ENCODE peak calls at places on chromosomes 5 and 9, in four cellular contexts. L is SK-N-SH, O is K562, W is WTC11. N is an unnamed sample.

GRCh38 chr5:172765766-172766286 is 5.2 kb downstream of the DUSP1 start:
- DNase-seq in O (no peak), L (no peak), W (no peak), N (no peak)

GRCh38 chr5:2393556-2393955 is 357.9 kb downstream of the IRX2 start:
- DNase-seq in W (no peak), L (no peak), O (no peak), N (no peak)

GRCh38 chr9:111952559-111952958 is 55.9 kb downstream of the UGCG start:
- DNase-seq in L (no peak), W (no peak), O (no peak), N (no peak)

GRCh38 chr5:140253985-140254384 is 48.9 kb downstream of the PFDN1 start:
- DNase-seq in L (no peak), W (no peak), O (no peak), N (no peak)

GRCh38 chr5:106113922-106114321 is 1556.8 kb downstream of the EFNA5 start:
- DNase-seq in O (no peak), W (no peak), L (no peak), N (no peak)

GRCh38 chr5:85841653-85842052 is 776.1 kb upstream of the COX7C start:
- DNase-seq in O (peak; percentile 4), W (no peak), L (no peak), N (no peak)

GRCh38 chr5:151067632-151068031 is 13.2 kb downstream of the TNIP1 start:
- DNase-seq in L (no peak), O (no peak), W (no peak), N (no peak)

GRCh38 chr9:117138257-117138656 is 276.6 kb downstream of the ASTN2 start:
- DNase-seq in L (no peak), W (no peak), O (no peak), N (no peak)

GRCh38 chr9:7777776-7778175 is 21.8 kb downstream of the DMAC1 start:
- DNase-seq in W (no peak), L (no peak), O (no peak), N (no peak)
- TF ChIP-seq TEAD4 in W (no peak), L (no peak), O (no peak), N (no peak)

DNA sequence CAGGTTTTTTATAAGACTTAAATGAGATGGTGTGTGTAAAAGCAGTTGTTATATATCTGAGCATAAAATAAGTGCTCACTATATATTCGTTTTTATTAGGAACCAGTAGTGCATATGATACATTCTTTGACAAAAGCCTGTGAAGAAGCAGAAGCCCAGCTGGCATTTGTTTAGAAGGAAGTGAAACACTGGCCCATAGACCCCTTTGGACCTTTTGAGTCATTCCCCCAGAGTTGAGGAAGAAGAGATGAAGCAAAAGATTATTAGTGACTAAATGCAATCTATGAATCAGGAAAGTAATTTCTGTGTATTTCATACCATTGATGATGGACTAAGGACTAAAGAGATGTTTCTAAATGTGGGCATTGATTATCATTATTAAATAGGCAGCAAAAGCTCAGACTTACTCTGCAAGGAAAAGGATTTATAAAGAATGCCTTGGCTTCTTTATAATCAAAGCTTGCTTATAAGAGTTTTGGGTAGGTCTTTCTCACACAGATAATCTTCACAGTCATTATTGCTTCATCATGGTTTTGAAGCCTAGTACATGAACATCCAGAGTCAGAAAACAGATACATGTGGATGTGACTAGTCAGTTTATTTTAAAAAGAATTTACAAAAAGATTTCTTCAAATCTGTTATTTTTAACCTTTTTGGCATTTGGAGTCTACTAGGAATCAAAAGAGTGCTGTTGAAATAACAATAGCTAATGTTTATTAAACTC is 16.9 kb upstream of the FER start:
- DNase-seq in L (no peak), W (no peak), O (no peak), N (no peak)
- TF ChIP-seq TEAD4 in L (no peak), W (no peak), O (no peak), N (no peak)

GRCh38 chr5:72294473-72294872 is 25.6 kb downstream of the MRPS27 start:
- DNase-seq in W (no peak), O (no peak), L (no peak), N (no peak)

GRCh38 chr5:72291601-72292000 is 28.4 kb downstream of the MRPS27 start:
- DNase-seq in L (no peak), O (no peak), W (no peak), N (no peak)

GRCh38 chr5:72292411-72292810 is 27.6 kb downstream of the MRPS27 start:
- DNase-seq in L (no peak), O (no peak), W (no peak), N (no peak)

GRCh38 chr5:72295539-72295938 is 24.5 kb downstream of the MRPS27 start:
- DNase-seq in L (no peak), W (no peak), O (no peak), N (no peak)

DNA sequence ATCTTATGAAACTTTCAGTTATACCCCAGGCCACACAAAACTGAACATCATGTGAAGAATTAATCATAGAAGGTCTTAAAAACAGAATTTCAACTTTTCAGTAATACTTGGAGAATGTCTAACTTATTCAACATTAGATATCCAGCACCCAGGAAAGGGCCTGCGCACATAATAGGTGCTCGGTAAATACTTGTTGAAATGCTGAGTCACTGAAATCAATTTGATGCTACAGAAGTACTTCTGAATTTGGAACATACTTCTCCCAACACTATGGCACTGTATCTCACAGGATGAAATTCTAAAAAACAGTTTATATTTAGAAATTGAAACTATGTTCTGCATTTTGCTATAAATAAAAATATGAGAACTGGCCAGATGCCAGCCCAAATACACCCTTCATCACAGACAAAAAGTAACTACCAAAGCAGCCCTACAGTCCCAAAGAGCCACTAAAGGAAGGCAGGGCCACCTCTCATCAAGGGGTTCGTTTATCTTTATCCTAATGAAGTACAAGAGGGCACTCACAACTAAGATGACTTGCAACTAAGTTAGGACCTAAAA is 26.5 kb downstream of the MRPS27 start:
- DNase-seq in W (no peak), O (no peak), L (no peak), N (no peak)
- TF ChIP-seq TEAD4 in W (no peak), O (no peak), L (no peak), N (no peak)

DNA sequence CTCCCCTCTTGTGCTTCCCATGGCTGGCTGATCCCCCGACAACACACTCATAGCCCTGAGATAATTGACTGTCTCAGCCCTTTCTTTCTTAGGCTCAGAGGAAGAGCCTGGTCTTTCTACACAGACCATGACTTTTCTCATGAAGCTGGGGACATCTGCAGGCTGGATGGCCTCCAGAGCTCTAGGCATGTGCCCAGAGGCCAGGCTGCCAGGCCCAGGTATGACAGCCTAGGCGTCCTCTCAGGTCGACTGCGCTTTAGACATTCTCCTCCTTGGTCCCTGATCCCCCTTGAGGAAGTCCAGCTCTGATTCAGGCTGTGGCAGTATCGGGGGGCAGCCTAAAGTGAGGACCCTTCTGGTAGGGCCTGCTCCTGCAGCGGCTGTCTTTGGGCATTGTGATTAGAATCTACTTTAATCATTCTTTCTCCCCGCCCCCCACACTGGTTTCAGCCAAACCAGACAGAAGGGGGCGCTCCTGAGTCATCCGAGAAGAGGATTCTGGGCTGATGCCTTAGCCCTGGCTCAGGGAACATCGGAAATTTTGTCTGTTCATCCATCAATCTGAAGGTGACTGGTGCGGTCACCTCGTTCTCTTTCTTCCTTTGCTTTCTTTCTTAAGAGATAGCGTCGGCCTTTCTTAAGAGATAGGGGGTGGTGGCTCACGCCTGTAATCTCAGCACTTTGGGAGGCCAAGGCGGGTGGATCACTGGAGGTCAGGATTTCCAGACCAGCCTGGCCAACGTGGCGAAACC is 66.5 kb upstream of the HSPA9 start:
- DNase-seq in O (peak; percentile 77), L (peak; percentile 74), W (peak; percentile 95), N (peak; percentile 98)
- TF ChIP-seq TEAD4 in O (no peak), L (no peak), W (no peak), N (no peak)

DNA sequence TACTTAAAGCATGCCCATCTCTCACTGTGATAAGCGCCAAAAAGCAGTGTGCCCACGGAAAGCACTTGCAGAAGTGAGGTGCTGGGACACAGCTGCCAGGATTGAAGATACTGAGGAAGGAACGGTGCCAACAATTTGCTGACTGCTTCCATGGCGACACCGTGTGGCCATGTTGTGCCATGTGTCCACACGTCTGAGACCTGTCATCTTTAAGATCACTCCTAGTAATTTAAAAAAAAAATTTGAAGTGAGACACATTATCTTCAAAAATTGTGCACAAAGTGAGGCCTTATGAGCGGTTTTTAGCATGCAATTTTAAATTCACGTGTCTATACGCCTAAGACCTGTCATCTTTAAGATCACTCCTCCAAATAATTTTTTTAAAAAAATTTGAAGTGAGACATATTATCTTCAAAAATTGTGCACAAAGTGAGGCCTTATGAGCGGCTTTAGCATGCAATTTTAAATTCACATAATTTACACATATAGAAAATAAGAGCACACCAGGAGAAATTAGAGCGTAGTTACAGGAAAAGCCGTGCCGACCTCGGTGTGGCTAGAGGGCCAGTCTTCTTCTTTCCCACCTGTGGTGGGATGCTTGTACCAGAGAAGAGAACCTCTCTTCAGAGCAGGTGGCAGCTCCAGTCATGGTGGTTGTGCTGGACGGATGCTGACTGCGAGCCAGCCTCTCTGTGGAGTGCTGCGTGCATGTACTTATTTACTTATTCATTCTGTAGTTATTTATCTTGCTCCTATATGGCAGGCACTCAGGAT is 21.4 kb upstream of the FLT4 start:
- DNase-seq in W (peak; percentile 63), O (peak; percentile 66), L (peak; percentile 61), N (no peak)
- TF ChIP-seq TEAD4 in W (no peak), O (no peak), L (no peak), N (no peak)

DNA sequence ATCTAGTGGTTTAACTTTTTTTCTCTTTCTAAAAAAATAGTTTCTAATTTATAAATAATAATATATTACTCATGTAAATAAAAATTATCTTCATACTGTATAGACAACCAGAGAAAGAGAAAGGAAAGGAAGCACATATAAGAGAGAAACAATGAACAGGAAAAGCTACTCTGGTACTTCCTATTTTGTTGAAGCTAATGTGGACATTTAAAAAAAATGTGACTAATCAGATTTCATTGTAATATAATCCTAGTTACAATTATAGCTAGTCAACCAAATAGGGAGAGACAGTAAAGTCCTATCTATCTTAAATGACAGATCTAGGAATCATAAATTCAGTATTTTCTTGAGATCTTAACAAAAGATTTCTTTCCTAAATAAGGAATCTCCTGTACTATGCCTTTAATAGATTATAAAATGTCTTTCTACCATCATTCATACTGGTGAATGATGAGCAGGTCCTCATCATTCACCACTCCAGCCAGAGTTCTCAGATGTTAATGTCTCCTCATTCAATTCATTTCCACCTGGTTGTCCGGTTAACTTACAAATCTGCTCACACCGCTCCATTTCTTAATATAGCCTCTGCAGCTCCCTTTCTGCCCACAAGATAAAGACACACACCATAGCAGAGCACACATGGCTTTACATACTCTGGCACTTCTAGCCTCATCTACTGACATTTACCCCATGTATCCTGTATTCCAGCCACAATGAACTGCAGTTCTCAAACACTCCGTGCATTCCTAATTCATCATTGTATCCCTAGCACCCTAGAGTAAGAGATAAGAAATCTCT is 30.9 kb downstream of the ZFR start:
- DNase-seq in L (no peak), O (no peak), W (no peak), N (no peak)
- TF ChIP-seq TEAD4 in L (no peak), O (no peak), W (no peak), N (no peak)

DNA sequence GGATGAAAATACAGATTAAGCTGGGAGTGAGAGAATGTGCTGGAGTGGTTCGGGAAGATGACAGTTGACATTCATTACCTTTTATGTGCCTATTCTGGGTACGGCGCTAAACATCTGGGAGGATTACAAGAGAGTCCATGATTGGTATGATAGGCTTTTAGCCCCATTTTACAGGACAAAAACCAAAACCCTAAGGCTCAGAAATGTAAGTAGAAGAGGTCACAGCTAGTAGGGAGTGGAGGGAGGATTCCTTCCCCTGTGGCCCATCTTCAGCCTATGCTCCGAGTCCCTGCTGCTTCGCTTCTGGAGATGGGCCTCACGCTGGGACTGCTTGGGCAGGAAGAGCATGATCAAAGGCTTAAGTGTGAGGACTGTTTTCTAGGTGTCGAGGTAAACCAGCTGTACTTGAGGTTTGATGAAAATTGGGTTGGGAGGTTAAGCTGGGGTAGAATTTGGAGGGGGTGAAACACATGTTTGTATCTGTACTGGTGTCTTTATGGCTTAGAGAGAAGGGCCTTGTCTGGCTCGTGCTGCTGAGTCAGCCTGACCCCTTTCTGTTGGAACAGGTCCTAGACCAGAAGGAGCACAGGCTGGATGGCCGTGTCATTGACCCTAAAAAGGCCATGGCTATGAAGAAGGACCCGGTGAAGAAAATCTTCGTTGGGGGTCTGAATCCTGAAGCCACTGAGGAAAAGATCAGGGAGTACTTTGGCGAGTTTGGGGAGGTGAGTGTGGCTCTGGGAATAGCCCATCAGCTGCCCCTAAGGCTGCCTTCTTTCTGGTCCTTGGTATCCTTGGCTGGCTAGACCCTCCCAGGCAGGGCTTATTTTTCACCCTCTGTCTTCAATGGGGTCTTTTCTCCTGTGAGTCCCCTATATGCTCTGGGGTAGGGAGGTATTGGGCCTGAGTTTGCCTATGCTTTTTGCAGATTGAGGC is 2.1 kb downstream of the HNRNPAB start:
- DNase-seq in O (no peak), W (peak; percentile 6), L (no peak), N (no peak)
- TF ChIP-seq TEAD4 in O (no peak), W (no peak), L (no peak), N (no peak)

N was measured in H1.